ENCODE peak calls at places on chromosomes 3 and 15, in four cellular contexts. W is epithelial cell of esophagus, M is EL, R is caudate nucleus. D is an unnamed sample.

GRCh38 chr15:63994073-63994600 is 52.1 kb downstream of the DAPK2 start:
- DNase-seq in W (peak; percentile 39), R (no peak), M (no peak), D (no peak)

GRCh38 chr3:146093928-146094327 is 67.1 kb downstream of the PLOD2 start:
- DNase-seq in M (no peak), W (peak; percentile 34), R (no peak), D (no peak)

GRCh38 chr15:94247789-94248638 is 16.7 kb downstream of the MCTP2 start:
- DNase-seq in W (no peak), M (no peak), R (no peak), D (no peak)

GRCh38 chr3:37709946-37710345 is 151.7 kb upstream of the CTDSPL start:
- DNase-seq in M (no peak), W (no peak), R (no peak), D (no peak)

GRCh38 chr15:56871867-56872266 is 46.6 kb upstream of the TCF12 start:
- DNase-seq in W (no peak), R (no peak), M (no peak), D (no peak)

GRCh38 chr3:41073190-41073589 is 126.1 kb upstream of the CTNNB1 start:
- DNase-seq in R (no peak), W (peak; percentile 12), M (no peak), D (no peak)

GRCh38 chr3:169112153-169112892 is 551.2 kb downstream of the MECOM start:
- DNase-seq in M (peak; percentile 89), R (no peak), W (peak; percentile 81), D (peak; percentile 91)

GRCh38 chr3:11054739-11055438 is 62.3 kb downstream of the SLC6A1 start:
- DNase-seq in W (no peak), M (no peak), R (no peak), D (no peak)

GRCh38 chr15:78249131-78249530 is 14.8 kb upstream of the ACSBG1 start:
- DNase-seq in W (no peak), M (no peak), R (no peak), D (no peak)